ENCODE peak calls at places on chromosomes 3 and 15, in eight cellular contexts. C, H, N, Y, D, F, X and K are unnamed samples.

GRCh38 chr15:92883643-92884458 is 16.3 kb upstream of the CHD2 start:
- DNase-seq in Y (no peak), N (no peak), H (no peak), X (no peak), D (no peak), C (peak; percentile 67), F (no peak), K (no peak)

GRCh38 chr15:44315164-44315563 is 26.6 kb downstream of the GOLM2 start:
- DNase-seq in N (no peak), Y (no peak), H (no peak), D (no peak), C (no peak), F (no peak), X (no peak), K (no peak)

GRCh38 chr3:36362216-36362615 is 18.1 kb upstream of the STAC start:
- DNase-seq in F (no peak), H (no peak), C (no peak), X (no peak), Y (no peak), N (peak; percentile 53), D (no peak), K (no peak)

GRCh38 chr3:63934484-63934883 is 22.3 kb upstream of the SCAANT1 start:
- DNase-seq in Y (no peak), F (no peak), H (no peak), D (no peak), N (no peak), X (no peak), C (no peak), K (no peak)

GRCh38 chr3:112582242-112582874 is 20.5 kb downstream of the SLC35A5 start:
- DNase-seq in X (no peak), D (no peak), C (peak; percentile 87), Y (no peak), N (peak; percentile 37), F (peak; percentile 24), H (peak; percentile 40), K (peak; percentile 39)

GRCh38 chr3:24829011-24829581 is 334.4 kb upstream of the THRB start:
- DNase-seq in F (no peak), D (no peak), N (no peak), X (no peak), C (no peak), H (no peak), Y (peak; percentile 65), K (no peak)

GRCh38 chr3:185152433-185153169 is at the start of gene C3orf70:
- DNase-seq in X (peak; percentile 66), C (peak; percentile 60), F (peak; percentile 10), H (peak; percentile 30), D (no peak), N (no peak), Y (peak; percentile 82), K (no peak)

GRCh38 chr3:120560304-120561250 is 35.6 kb upstream of the NDUFB4 start:
- DNase-seq in H (no peak), F (no peak), X (no peak), D (no peak), C (no peak), N (no peak), Y (no peak), K (peak; percentile 41)

GRCh38 chr15:53903129-53903528 is 75.1 kb upstream of the UNC13C start:
- DNase-seq in N (no peak), Y (no peak), D (no peak), F (no peak), H (no peak), X (no peak), C (no peak), K (no peak)